ENCODE peak calls at places on chromosomes 4 and X, in seven cellular contexts. C, L, V, F, K, D and G are unnamed samples.

GRCh38 chr4:36771411-36772153 is 473.0 kb upstream of the NWD2 start:
- DNase-seq in C (no peak), L (no peak), V (no peak), F (no peak), K (no peak), D (no peak), G (no peak)

GRCh38 chr4:150368667-150369066 is 213.3 kb upstream of the MAB21L2 start:
- DNase-seq in C (no peak), L (no peak), V (no peak), F (no peak), K (peak; percentile 35), D (no peak), G (no peak)

GRCh38 chr4:150582101-150582565 is at the start of gene MAB21L2:
- DNase-seq in C (no peak), L (no peak), V (no peak), F (no peak), K (peak; percentile 46), D (no peak), G (no peak)

GRCh38 chrX:143635915-143636314 is at the start of gene SLITRK4:
- DNase-seq in C (no peak), L (no peak), V (no peak), F (no peak), K (no peak), D (no peak), G (no peak)

GRCh38 chr4:174156239-174156826 is 127.1 kb downstream of the FBXO8 start:
- DNase-seq in C (no peak), L (peak; percentile 62), V (no peak), F (no peak), K (peak; percentile 38), D (no peak), G (peak; percentile 4)

GRCh38 chrX:46328133-46328532 is 217.1 kb downstream of the ZNF674 start:
- DNase-seq in C (no peak), L (no peak), V (no peak), F (no peak), K (no peak), D (no peak), G (no peak)

GRCh38 chr4:4867745-4868505 is 8.5 kb downstream of the MSX1 start:
- DNase-seq in C (no peak), L (no peak), V (no peak), F (no peak), K (no peak), D (no peak), G (no peak)

GRCh38 chrX:154298312-154298711 is 2.7 kb downstream of the TKTL1 start:
- DNase-seq in C (no peak), L (no peak), V (no peak), F (no peak), K (no peak), D (no peak), G (no peak)

GRCh38 chrX:117995378-117995777 is 121.2 kb downstream of the KLHL13 start:
- DNase-seq in C (no peak), L (no peak), V (no peak), F (no peak), K (no peak), D (no peak), G (no peak)

GRCh38 chrX:16771483-16772398 is 14.5 kb upstream of the TXLNG start:
- DNase-seq in C (no peak), L (peak; percentile 57), V (no peak), F (peak; percentile 39), K (peak; percentile 86), D (no peak), G (no peak)

GRCh38 chr4:98199247-98199646 is 56.0 kb upstream of the STPG2 start:
- DNase-seq in C (no peak), L (no peak), V (no peak), F (no peak), K (no peak), D (no peak), G (no peak)

GRCh38 chr4:73891739-73892405 is 22.7 kb downstream of the CXCL1 start:
- DNase-seq in C (peak; percentile 93), L (no peak), V (peak; percentile 89), F (peak; percentile 85), K (peak; percentile 92), D (no peak), G (no peak)

GRCh38 chrX:28586891-28587635 is at the start of gene IL1RAPL1:
- DNase-seq in C (peak; percentile 8), L (peak; percentile 78), V (no peak), F (peak; percentile 41), K (peak; percentile 81), D (no peak), G (peak; percentile 30)

GRCh38 chrX:28591542-28591941 is 4.3 kb downstream of the IL1RAPL1 start:
- DNase-seq in C (no peak), L (peak; percentile 43), V (no peak), F (no peak), K (no peak), D (no peak), G (no peak)

GRCh38 chrX:28586291-28586690 is 955 bp upstream of the IL1RAPL1 start:
- DNase-seq in C (no peak), L (peak; percentile 31), V (no peak), F (peak; percentile 13), K (peak; percentile 45), D (no peak), G (no peak)

GRCh38 chrX:28589048-28589447 is 1.8 kb downstream of the IL1RAPL1 start:
- DNase-seq in C (no peak), L (peak; percentile 7), V (no peak), F (no peak), K (no peak), D (no peak), G (no peak)

GRCh38 chrX:28590394-28590793 is 3.1 kb downstream of the IL1RAPL1 start:
- DNase-seq in C (no peak), L (peak; percentile 69), V (no peak), F (no peak), K (peak; percentile 32), D (no peak), G (no peak)
- TF ChIP-seq CTCF in C (no peak), L (no peak), V (no peak), F (peak; percentile 36), K (no peak), D (no peak), G (peak; percentile 28)

GRCh38 chrX:48761674-48762471 is at the start of gene GLOD5:
- DNase-seq in C (no peak), L (no peak), V (no peak), F (no peak), K (no peak), D (peak; percentile 82), G (no peak)
- H3K4me3 ChIP-seq in C (no peak within 1 kb of the TSS), L (no peak within 1 kb of the TSS), V (no peak within 1 kb of the TSS), F (no peak within 1 kb of the TSS), K (no peak within 1 kb of the TSS), D (no peak within 1 kb of the TSS), G (peak within 1 kb of the TSS; percentile 35)

GRCh38 chr4:142719854-142720541 is 126.1 kb downstream of the INPP4B start:
- DNase-seq in C (no peak), L (peak; percentile 39), V (no peak), F (no peak), K (peak; percentile 21), D (no peak), G (no peak)
- TF ChIP-seq CTCF in C (peak; percentile 54), L (peak; percentile 27), V (peak; percentile 46), F (peak; percentile 61), K (peak; percentile 57), D (no peak), G (peak; percentile 70)

GRCh38 chrX:134752558-134752957 is 94.3 kb upstream of the PLAC1 start:
- DNase-seq in C (no peak), L (no peak), V (no peak), F (no peak), K (peak; percentile 62), D (no peak), G (no peak)
- H3K4me3 ChIP-seq in C (no peak overlapping the region), L (no peak overlapping the region), V (no peak overlapping the region), F (no peak overlapping the region), K (no peak overlapping the region), D (no peak overlapping the region), G (no peak overlapping the region)

GRCh38 chr4:45741897-45742296 is 382.0 kb downstream of the GABRG1 start:
- DNase-seq in C (no peak), L (no peak), V (no peak), F (no peak), K (no peak), D (no peak), G (no peak)
- TF ChIP-seq CTCF in C (no peak), L (no peak), V (no peak), F (no peak), K (no peak), D (no peak), G (peak; percentile 44)

GRCh38 chr4:163493643-163494359 is 689 bp upstream of the TMA16 start:
- DNase-seq in C (no peak), L (peak; percentile 20), V (no peak), F (no peak), K (no peak), D (peak; percentile 66), G (no peak)
- H3K4me3 ChIP-seq in C (peak overlapping the region; percentile 65), L (peak overlapping the region; percentile 83), V (peak overlapping the region; percentile 99), F (peak overlapping the region; percentile 91), K (peak overlapping the region; percentile 79), D (peak overlapping the region; percentile 60), G (peak overlapping the region; percentile 95)

GRCh38 chr4:180615746-180616145 is 1627.5 kb upstream of the TENM3 start:
- DNase-seq in C (no peak), L (no peak), V (no peak), F (no peak), K (no peak), D (no peak), G (no peak)
- TF ChIP-seq CTCF in C (no peak), L (no peak), V (no peak), F (no peak), K (no peak), D (no peak), G (peak; percentile 7)